ENCODE peak calls at places on chromosomes 6 and 20, in ten cellular contexts. One of them, this sample, is unnamed.

GRCh38 chr20:63979549-63980316 is at the start of gene SAMD10:
- DNase-seq in T-helper 2 cell: peak; percentile 59
- DNase-seq in mucosa of descending colon: peak; percentile 81
- DNase-seq in MM.1S: peak; percentile 67
- DNase-seq in RCC 7860: peak; percentile 50
- DNase-seq in activated CD4-positive, alpha-beta T cell treated with anti-CD3 and anti-CD28 coated beads, Interleukin-2, amount 10 ng/mL, durations not matched to agents 7 days and 5 days: peak; percentile 56
- DNase-seq in A172: no peak
- DNase-seq in nephron progenitor cell: peak; percentile 72
- DNase-seq in T-helper 17 cell: peak; percentile 60
- DNase-seq in astrocyte: peak; percentile 25
- DNase-seq in this sample: peak; percentile 39

GRCh38 chr6:28089054-28089453 is 8.7 kb downstream of the ZNF165 start:
- DNase-seq in nephron progenitor cell: no peak
- DNase-seq in T-helper 2 cell: no peak
- DNase-seq in T-helper 17 cell: no peak
- DNase-seq in mucosa of descending colon: no peak
- DNase-seq in A172: no peak
- DNase-seq in astrocyte: no peak
- DNase-seq in MM.1S: no peak
- DNase-seq in RCC 7860: no peak
- DNase-seq in activated CD4-positive, alpha-beta T cell treated with anti-CD3 and anti-CD28 coated beads, Interleukin-2, amount 10 ng/mL, durations not matched to agents 7 days and 5 days: no peak
- DNase-seq in this sample: no peak

GRCh38 chr20:50172347-50173013 is 18.1 kb upstream of the CEBPB start:
- DNase-seq in nephron progenitor cell: peak; percentile 89
- DNase-seq in MM.1S: no peak
- DNase-seq in T-helper 2 cell: no peak
- DNase-seq in A172: peak; percentile 69
- DNase-seq in mucosa of descending colon: peak; percentile 82
- DNase-seq in astrocyte: peak; percentile 55
- DNase-seq in T-helper 17 cell: no peak
- DNase-seq in RCC 7860: peak; percentile 60
- DNase-seq in activated CD4-positive, alpha-beta T cell treated with anti-CD3 and anti-CD28 coated beads, Interleukin-2, amount 10 ng/mL, durations not matched to agents 7 days and 5 days: no peak
- DNase-seq in this sample: peak; percentile 59

GRCh38 chr6:169557887-169558286 is 143.9 kb downstream of the WDR27 start:
- DNase-seq in activated CD4-positive, alpha-beta T cell treated with anti-CD3 and anti-CD28 coated beads, Interleukin-2, amount 10 ng/mL, durations not matched to agents 7 days and 5 days: no peak
- DNase-seq in nephron progenitor cell: no peak
- DNase-seq in astrocyte: no peak
- DNase-seq in MM.1S: no peak
- DNase-seq in T-helper 2 cell: no peak
- DNase-seq in A172: no peak
- DNase-seq in RCC 7860: no peak
- DNase-seq in mucosa of descending colon: no peak
- DNase-seq in T-helper 17 cell: no peak
- DNase-seq in this sample: no peak

GRCh38 chr20:909641-910040 is 6.5 kb downstream of the ANGPT4 start:
- DNase-seq in nephron progenitor cell: no peak
- DNase-seq in mucosa of descending colon: no peak
- DNase-seq in T-helper 2 cell: no peak
- DNase-seq in A172: no peak
- DNase-seq in RCC 7860: no peak
- DNase-seq in MM.1S: no peak
- DNase-seq in T-helper 17 cell: no peak
- DNase-seq in activated CD4-positive, alpha-beta T cell treated with anti-CD3 and anti-CD28 coated beads, Interleukin-2, amount 10 ng/mL, durations not matched to agents 7 days and 5 days: no peak
- DNase-seq in astrocyte: no peak
- DNase-seq in this sample: no peak

GRCh38 chr6:166008441-166009369 is 158.9 kb downstream of the TBXT start:
- DNase-seq in mucosa of descending colon: no peak
- DNase-seq in A172: no peak
- DNase-seq in T-helper 17 cell: no peak
- DNase-seq in T-helper 2 cell: no peak
- DNase-seq in nephron progenitor cell: peak; percentile 73
- DNase-seq in RCC 7860: no peak
- DNase-seq in MM.1S: no peak
- DNase-seq in activated CD4-positive, alpha-beta T cell treated with anti-CD3 and anti-CD28 coated beads, Interleukin-2, amount 10 ng/mL, durations not matched to agents 7 days and 5 days: no peak
- DNase-seq in astrocyte: peak; percentile 70
- DNase-seq in this sample: peak; percentile 63

GRCh38 chr6:152220785-152221184 is 413.3 kb downstream of the ESR1 start:
- DNase-seq in astrocyte: no peak
- DNase-seq in nephron progenitor cell: no peak
- DNase-seq in T-helper 2 cell: no peak
- DNase-seq in activated CD4-positive, alpha-beta T cell treated with anti-CD3 and anti-CD28 coated beads, Interleukin-2, amount 10 ng/mL, durations not matched to agents 7 days and 5 days: no peak
- DNase-seq in RCC 7860: no peak
- DNase-seq in T-helper 17 cell: no peak
- DNase-seq in MM.1S: no peak
- DNase-seq in A172: no peak
- DNase-seq in mucosa of descending colon: no peak
- DNase-seq in this sample: no peak

GRCh38 chr6:46772754-46773153 is 20.4 kb upstream of the MEP1A start:
- DNase-seq in nephron progenitor cell: no peak
- DNase-seq in activated CD4-positive, alpha-beta T cell treated with anti-CD3 and anti-CD28 coated beads, Interleukin-2, amount 10 ng/mL, durations not matched to agents 7 days and 5 days: no peak
- DNase-seq in mucosa of descending colon: no peak
- DNase-seq in RCC 7860: no peak
- DNase-seq in A172: no peak
- DNase-seq in T-helper 2 cell: no peak
- DNase-seq in T-helper 17 cell: no peak
- DNase-seq in astrocyte: no peak
- DNase-seq in MM.1S: no peak
- DNase-seq in this sample: no peak

GRCh38 chr6:169145476-169145875 is 108.2 kb downstream of the THBS2 start:
- DNase-seq in MM.1S: no peak
- DNase-seq in T-helper 17 cell: no peak
- DNase-seq in activated CD4-positive, alpha-beta T cell treated with anti-CD3 and anti-CD28 coated beads, Interleukin-2, amount 10 ng/mL, durations not matched to agents 7 days and 5 days: no peak
- DNase-seq in mucosa of descending colon: no peak
- DNase-seq in A172: no peak
- DNase-seq in astrocyte: no peak
- DNase-seq in T-helper 2 cell: no peak
- DNase-seq in RCC 7860: no peak
- DNase-seq in nephron progenitor cell: no peak
- DNase-seq in this sample: no peak

GRCh38 chr6:104227502-104227901 is 632.2 kb downstream of the HACE1 start:
- DNase-seq in A172: no peak
- DNase-seq in activated CD4-positive, alpha-beta T cell treated with anti-CD3 and anti-CD28 coated beads, Interleukin-2, amount 10 ng/mL, durations not matched to agents 7 days and 5 days: no peak
- DNase-seq in astrocyte: no peak
- DNase-seq in MM.1S: no peak
- DNase-seq in T-helper 17 cell: no peak
- DNase-seq in mucosa of descending colon: no peak
- DNase-seq in RCC 7860: no peak
- DNase-seq in T-helper 2 cell: no peak
- DNase-seq in nephron progenitor cell: no peak
- DNase-seq in this sample: no peak

GRCh38 chr20:58224097-58224496 is 4.4 kb downstream of the ANKRD60 start:
- DNase-seq in nephron progenitor cell: no peak
- DNase-seq in astrocyte: no peak
- DNase-seq in A172: no peak
- DNase-seq in activated CD4-positive, alpha-beta T cell treated with anti-CD3 and anti-CD28 coated beads, Interleukin-2, amount 10 ng/mL, durations not matched to agents 7 days and 5 days: no peak
- DNase-seq in T-helper 17 cell: no peak
- DNase-seq in RCC 7860: peak; percentile 25
- DNase-seq in mucosa of descending colon: no peak
- DNase-seq in MM.1S: no peak
- DNase-seq in T-helper 2 cell: no peak
- DNase-seq in this sample: no peak

GRCh38 chr6:103870970-103871369 is 988.7 kb downstream of the HACE1 start:
- DNase-seq in activated CD4-positive, alpha-beta T cell treated with anti-CD3 and anti-CD28 coated beads, Interleukin-2, amount 10 ng/mL, durations not matched to agents 7 days and 5 days: no peak
- DNase-seq in RCC 7860: no peak
- DNase-seq in astrocyte: no peak
- DNase-seq in A172: no peak
- DNase-seq in MM.1S: no peak
- DNase-seq in nephron progenitor cell: no peak
- DNase-seq in T-helper 17 cell: no peak
- DNase-seq in mucosa of descending colon: no peak
- DNase-seq in T-helper 2 cell: no peak
- DNase-seq in this sample: no peak

GRCh38 chr6:170097505-170098427 is 193.1 kb downstream of the DLL1 start:
- DNase-seq in T-helper 17 cell: no peak
- DNase-seq in T-helper 2 cell: no peak
- DNase-seq in astrocyte: no peak
- DNase-seq in nephron progenitor cell: no peak
- DNase-seq in RCC 7860: no peak
- DNase-seq in mucosa of descending colon: no peak
- DNase-seq in MM.1S: no peak
- DNase-seq in A172: no peak
- DNase-seq in activated CD4-positive, alpha-beta T cell treated with anti-CD3 and anti-CD28 coated beads, Interleukin-2, amount 10 ng/mL, durations not matched to agents 7 days and 5 days: no peak
- DNase-seq in this sample: no peak

GRCh38 chr20:8803065-8803464 is 265.8 kb upstream of the PLCB4 start:
- DNase-seq in A172: peak; percentile 5
- DNase-seq in mucosa of descending colon: no peak
- DNase-seq in T-helper 2 cell: no peak
- DNase-seq in T-helper 17 cell: no peak
- DNase-seq in astrocyte: no peak
- DNase-seq in MM.1S: no peak
- DNase-seq in nephron progenitor cell: no peak
- DNase-seq in activated CD4-positive, alpha-beta T cell treated with anti-CD3 and anti-CD28 coated beads, Interleukin-2, amount 10 ng/mL, durations not matched to agents 7 days and 5 days: no peak
- DNase-seq in RCC 7860: no peak
- DNase-seq in this sample: no peak

GRCh38 chr6:42050897-42051653 is 751 bp downstream of the TAF8 start:
- DNase-seq in RCC 7860: no peak
- DNase-seq in T-helper 17 cell: no peak
- DNase-seq in mucosa of descending colon: no peak
- DNase-seq in MM.1S: peak; percentile 28
- DNase-seq in astrocyte: no peak
- DNase-seq in activated CD4-positive, alpha-beta T cell treated with anti-CD3 and anti-CD28 coated beads, Interleukin-2, amount 10 ng/mL, durations not matched to agents 7 days and 5 days: no peak
- DNase-seq in A172: no peak
- DNase-seq in T-helper 2 cell: no peak
- DNase-seq in nephron progenitor cell: no peak
- DNase-seq in this sample: no peak

GRCh38 chr20:7924692-7925091 is 15.6 kb downstream of the HAO1 start:
- DNase-seq in mucosa of descending colon: no peak
- DNase-seq in RCC 7860: peak; percentile 75
- DNase-seq in MM.1S: no peak
- DNase-seq in activated CD4-positive, alpha-beta T cell treated with anti-CD3 and anti-CD28 coated beads, Interleukin-2, amount 10 ng/mL, durations not matched to agents 7 days and 5 days: no peak
- DNase-seq in T-helper 2 cell: no peak
- DNase-seq in T-helper 17 cell: no peak
- DNase-seq in astrocyte: peak; percentile 95
- DNase-seq in A172: peak; percentile 84
- DNase-seq in nephron progenitor cell: no peak
- DNase-seq in this sample: peak; percentile 48

GRCh38 chr6:78810146-78810545 is 57.2 kb upstream of the IRAK1BP1 start:
- DNase-seq in RCC 7860: no peak
- DNase-seq in T-helper 17 cell: no peak
- DNase-seq in A172: peak; percentile 31
- DNase-seq in T-helper 2 cell: no peak
- DNase-seq in MM.1S: peak; percentile 28
- DNase-seq in astrocyte: peak; percentile 39
- DNase-seq in mucosa of descending colon: no peak
- DNase-seq in activated CD4-positive, alpha-beta T cell treated with anti-CD3 and anti-CD28 coated beads, Interleukin-2, amount 10 ng/mL, durations not matched to agents 7 days and 5 days: no peak
- DNase-seq in nephron progenitor cell: peak; percentile 19
- DNase-seq in this sample: peak; percentile 26

GRCh38 chr6:113833537-113833936 is 23.6 kb upstream of the MARCKS start:
- DNase-seq in T-helper 17 cell: no peak
- DNase-seq in T-helper 2 cell: no peak
- DNase-seq in RCC 7860: peak; percentile 47
- DNase-seq in A172: peak; percentile 39
- DNase-seq in mucosa of descending colon: no peak
- DNase-seq in MM.1S: no peak
- DNase-seq in activated CD4-positive, alpha-beta T cell treated with anti-CD3 and anti-CD28 coated beads, Interleukin-2, amount 10 ng/mL, durations not matched to agents 7 days and 5 days: no peak
- DNase-seq in nephron progenitor cell: no peak
- DNase-seq in astrocyte: peak; percentile 86
- DNase-seq in this sample: peak; percentile 51

GRCh38 chr20:10469599-10469998 is 34.5 kb downstream of the SLX4IP start:
- DNase-seq in astrocyte: peak; percentile 69
- DNase-seq in activated CD4-positive, alpha-beta T cell treated with anti-CD3 and anti-CD28 coated beads, Interleukin-2, amount 10 ng/mL, durations not matched to agents 7 days and 5 days: peak; percentile 44
- DNase-seq in RCC 7860: peak; percentile 49
- DNase-seq in nephron progenitor cell: peak; percentile 14
- DNase-seq in mucosa of descending colon: no peak
- DNase-seq in MM.1S: peak; percentile 51
- DNase-seq in A172: peak; percentile 67
- DNase-seq in T-helper 17 cell: no peak
- DNase-seq in T-helper 2 cell: no peak
- DNase-seq in this sample: no peak

GRCh38 chr6:53671111-53671510 is 5.6 kb upstream of the KLHL31 start:
- DNase-seq in astrocyte: peak; percentile 79
- DNase-seq in activated CD4-positive, alpha-beta T cell treated with anti-CD3 and anti-CD28 coated beads, Interleukin-2, amount 10 ng/mL, durations not matched to agents 7 days and 5 days: no peak
- DNase-seq in mucosa of descending colon: no peak
- DNase-seq in nephron progenitor cell: no peak
- DNase-seq in A172: peak; percentile 17
- DNase-seq in T-helper 2 cell: no peak
- DNase-seq in RCC 7860: no peak
- DNase-seq in T-helper 17 cell: no peak
- DNase-seq in MM.1S: no peak
- DNase-seq in this sample: no peak

GRCh38 chr6:119157495-119157827 is 79.0 kb upstream of the FAM184A start:
- DNase-seq in nephron progenitor cell: no peak
- DNase-seq in activated CD4-positive, alpha-beta T cell treated with anti-CD3 and anti-CD28 coated beads, Interleukin-2, amount 10 ng/mL, durations not matched to agents 7 days and 5 days: no peak
- DNase-seq in RCC 7860: no peak
- DNase-seq in T-helper 17 cell: no peak
- DNase-seq in A172: no peak
- DNase-seq in MM.1S: no peak
- DNase-seq in mucosa of descending colon: no peak
- DNase-seq in astrocyte: no peak
- DNase-seq in T-helper 2 cell: no peak
- DNase-seq in this sample: no peak

GRCh38 chr6:135048915-135049314 is 5.7 kb downstream of the HBS1L start:
- DNase-seq in mucosa of descending colon: no peak
- DNase-seq in T-helper 17 cell: no peak
- DNase-seq in A172: no peak
- DNase-seq in MM.1S: no peak
- DNase-seq in activated CD4-positive, alpha-beta T cell treated with anti-CD3 and anti-CD28 coated beads, Interleukin-2, amount 10 ng/mL, durations not matched to agents 7 days and 5 days: no peak
- DNase-seq in nephron progenitor cell: no peak
- DNase-seq in astrocyte: no peak
- DNase-seq in RCC 7860: no peak
- DNase-seq in T-helper 2 cell: no peak
- DNase-seq in this sample: no peak

GRCh38 chr6:170209354-170210025 is 81.4 kb downstream of the DLL1 start:
- DNase-seq in activated CD4-positive, alpha-beta T cell treated with anti-CD3 and anti-CD28 coated beads, Interleukin-2, amount 10 ng/mL, durations not matched to agents 7 days and 5 days: peak; percentile 2
- DNase-seq in nephron progenitor cell: no peak
- DNase-seq in A172: no peak
- DNase-seq in T-helper 17 cell: no peak
- DNase-seq in T-helper 2 cell: no peak
- DNase-seq in mucosa of descending colon: peak; percentile 21
- DNase-seq in MM.1S: no peak
- DNase-seq in RCC 7860: no peak
- DNase-seq in astrocyte: no peak
- DNase-seq in this sample: no peak

GRCh38 chr20:37727247-37727956 is 33.6 kb downstream of the CTNNBL1 start:
- DNase-seq in nephron progenitor cell: no peak
- DNase-seq in T-helper 2 cell: no peak
- DNase-seq in A172: no peak
- DNase-seq in mucosa of descending colon: no peak
- DNase-seq in activated CD4-positive, alpha-beta T cell treated with anti-CD3 and anti-CD28 coated beads, Interleukin-2, amount 10 ng/mL, durations not matched to agents 7 days and 5 days: no peak
- DNase-seq in RCC 7860: no peak
- DNase-seq in astrocyte: peak; percentile 18
- DNase-seq in T-helper 17 cell: no peak
- DNase-seq in MM.1S: no peak
- DNase-seq in this sample: peak; percentile 26

GRCh38 chr6:25006565-25007001 is 70.8 kb upstream of the RIPOR2 start:
- DNase-seq in astrocyte: no peak
- DNase-seq in A172: no peak
- DNase-seq in MM.1S: no peak
- DNase-seq in mucosa of descending colon: peak; percentile 65
- DNase-seq in T-helper 17 cell: no peak
- DNase-seq in T-helper 2 cell: no peak
- DNase-seq in RCC 7860: no peak
- DNase-seq in activated CD4-positive, alpha-beta T cell treated with anti-CD3 and anti-CD28 coated beads, Interleukin-2, amount 10 ng/mL, durations not matched to agents 7 days and 5 days: peak; percentile 66
- DNase-seq in nephron progenitor cell: no peak
- DNase-seq in this sample: peak; percentile 33

GRCh38 chr20:7090001-7090400 is 322.5 kb downstream of the BMP2 start:
- DNase-seq in nephron progenitor cell: no peak
- DNase-seq in A172: no peak
- DNase-seq in T-helper 17 cell: no peak
- DNase-seq in MM.1S: no peak
- DNase-seq in mucosa of descending colon: no peak
- DNase-seq in astrocyte: no peak
- DNase-seq in RCC 7860: no peak
- DNase-seq in activated CD4-positive, alpha-beta T cell treated with anti-CD3 and anti-CD28 coated beads, Interleukin-2, amount 10 ng/mL, durations not matched to agents 7 days and 5 days: no peak
- DNase-seq in T-helper 2 cell: no peak
- DNase-seq in this sample: no peak

GRCh38 chr20:54668271-54669053 is 193.1 kb downstream of the DOK5 start:
- DNase-seq in astrocyte: no peak
- DNase-seq in MM.1S: peak; percentile 73
- DNase-seq in RCC 7860: no peak
- DNase-seq in activated CD4-positive, alpha-beta T cell treated with anti-CD3 and anti-CD28 coated beads, Interleukin-2, amount 10 ng/mL, durations not matched to agents 7 days and 5 days: peak; percentile 22
- DNase-seq in nephron progenitor cell: peak; percentile 46
- DNase-seq in T-helper 2 cell: no peak
- DNase-seq in T-helper 17 cell: no peak
- DNase-seq in mucosa of descending colon: no peak
- DNase-seq in A172: no peak
- DNase-seq in this sample: no peak